ENCODE peak calls at places on chromosome 16, in seven cellular contexts. T is HCT116, Q is fibroblast of lung, I is hepatocyte, P is PC-9, X is neural progenitor cell, B is PC-3. U is an unnamed sample. For H3K4me1, the result is how much of the 10 kb centered on the place peaks cover.

GRCh38 chr16:12288537-12289174 is 312.1 kb downstream of the SNX29 start:
- DNase-seq in T (no peak), Q (no peak), I (no peak), P (no peak), X (no peak), B (no peak), U (no peak)

GRCh38 chr16:47018223-47018891 is 44.9 kb upstream of the DNAJA2 start:
- DNase-seq in T (peak), Q (no peak), I (peak), P (peak), X (peak), B (peak), U (peak)

GRCh38 chr16:50616386-50616785 is 64.7 kb downstream of the SNX20 start:
- DNase-seq in T (no peak), Q (no peak), I (peak), P (no peak), X (no peak), B (no peak), U (no peak)

GRCh38 chr16:2785101-2785991 is 2.0 kb downstream of the PRSS33 start:
- DNase-seq in T (no peak), Q (no peak), I (no peak), P (peak), X (no peak), B (no peak), U (no peak)

GRCh38 chr16:51017969-51018368 is 133.1 kb downstream of the SALL1 start:
- DNase-seq in T (no peak), Q (no peak), I (no peak), P (no peak), X (no peak), B (no peak), U (no peak)

GRCh38 chr16:11401161-11402050 is 56.1 kb downstream of the RMI2 start:
- DNase-seq in T (no peak), Q (no peak), I (no peak), P (peak), X (no peak), B (peak), U (no peak)

GRCh38 chr16:25027281-25027680 is 12.1 kb upstream of the ARHGAP17 start:
- DNase-seq in T (no peak), Q (no peak), I (no peak), P (no peak), X (no peak), B (no peak), U (no peak)

GRCh38 chr16:76837872-76838271 is 353.1 kb upstream of the MON1B start:
- DNase-seq in T (no peak), Q (no peak), I (no peak), P (peak), X (no peak), B (peak), U (peak)

GRCh38 chr16:31052131-31052530 is 18.8 kb downstream of the STX4 start:
- DNase-seq in T (peak), Q (peak), I (peak), P (peak), X (no peak), B (peak), U (no peak)

DNA sequence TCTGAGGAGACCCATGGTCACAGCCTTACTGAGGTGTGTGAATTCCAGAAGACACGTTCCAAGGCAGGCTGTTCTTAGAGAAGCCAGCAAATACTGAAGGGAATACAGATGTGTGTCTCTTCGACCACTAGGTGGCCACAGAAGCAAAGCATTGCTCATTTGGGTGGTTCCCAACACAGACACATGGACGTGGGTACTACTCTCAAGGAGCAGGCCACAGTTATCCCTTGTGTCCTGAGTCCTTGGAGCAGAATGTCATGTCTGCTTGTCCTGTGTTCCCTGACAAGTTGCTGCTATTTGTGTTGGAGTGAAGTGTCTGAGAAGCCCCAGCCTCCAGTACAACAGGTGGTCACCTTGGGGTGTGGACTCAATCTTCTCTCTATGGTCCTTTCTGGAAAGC is 30.3 kb downstream of the HMOX2 start:
- DNase-seq in T (peak), Q (peak), I (peak), P (peak), X (peak), B (peak), U (peak)
- H3K4me1 ChIP-seq in T (under half), Q (under half), I (under half), P (under half), X (under half), B (under half), U (under half)

DNA sequence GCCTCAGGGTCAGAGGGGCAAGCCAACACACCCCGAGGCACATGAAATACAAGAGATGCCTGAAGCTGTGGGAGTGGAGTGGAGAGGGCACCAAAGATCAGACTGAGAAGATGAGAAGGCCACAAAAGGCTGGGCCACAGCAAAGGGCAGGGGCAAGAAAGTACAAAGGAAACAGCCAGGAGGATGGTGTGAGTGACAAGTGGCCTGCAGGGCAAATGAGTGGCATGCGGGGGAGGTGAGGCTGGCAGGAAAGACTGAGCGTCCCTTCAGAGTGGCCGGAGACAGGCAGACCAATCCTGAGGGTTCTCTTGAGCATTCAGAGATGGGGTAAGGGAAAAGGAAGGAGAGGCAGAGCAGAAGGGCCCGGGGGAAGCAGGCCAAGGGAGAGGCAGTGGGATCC is 23.2 kb downstream of the HSD11B2 start:
- DNase-seq in T (no peak), Q (no peak), I (no peak), P (no peak), X (no peak), B (no peak), U (no peak)
- TF ChIP-seq EZH2 in T (no peak), Q (no peak), I (no peak), P (no peak), X (no peak), B (no peak), U (no peak)

GRCh38 chr16:1536601-1537000 is 3.1 kb downstream of the TMEM204 start:
- DNase-seq in T (no peak), Q (no peak), I (no peak), P (no peak), X (no peak), B (no peak), U (no peak)
- H3K4me1 ChIP-seq in T (under half), Q (under half), I (under half), P (under half), X (under half), B (under half), U (under half)

GRCh38 chr16:86509759-86510464 is 415 bp upstream of the FOXF1 start:
- DNase-seq in T (no peak), Q (peak), I (peak), P (no peak), X (peak), B (no peak), U (no peak)

GRCh38 chr16:86511317-86512161 is 1.2 kb downstream of the FOXF1 start:
- DNase-seq in T (no peak), Q (no peak), I (no peak), P (no peak), X (peak), B (no peak), U (no peak)

GRCh38 chr16:86508947-86509758 is 1.2 kb upstream of the FOXF1 start:
- DNase-seq in T (peak), Q (peak), I (peak), P (peak), X (peak), B (peak), U (no peak)

GRCh38 chr16:86512301-86512859 is 2.1 kb downstream of the FOXF1 start:
- DNase-seq in T (no peak), Q (no peak), I (no peak), P (no peak), X (peak), B (no peak), U (no peak)

GRCh38 chr16:86510465-86511261 is at the start of gene FOXF1:
- DNase-seq in T (no peak), Q (peak), I (no peak), P (no peak), X (peak), B (no peak), U (no peak)
- TF ChIP-seq EZH2 in T (no peak), Q (no peak), I (peak), P (no peak), X (no peak), B (no peak), U (no peak)

GRCh38 chr16:57016301-57016700 is 26.9 kb downstream of the NLRC5 start:
- DNase-seq in T (no peak), Q (no peak), I (no peak), P (no peak), X (no peak), B (no peak), U (no peak)
- H3K4me1 ChIP-seq in T (under half), Q (under half), I (under half), P (under half), X (under half), B (under half), U (under half)

DNA sequence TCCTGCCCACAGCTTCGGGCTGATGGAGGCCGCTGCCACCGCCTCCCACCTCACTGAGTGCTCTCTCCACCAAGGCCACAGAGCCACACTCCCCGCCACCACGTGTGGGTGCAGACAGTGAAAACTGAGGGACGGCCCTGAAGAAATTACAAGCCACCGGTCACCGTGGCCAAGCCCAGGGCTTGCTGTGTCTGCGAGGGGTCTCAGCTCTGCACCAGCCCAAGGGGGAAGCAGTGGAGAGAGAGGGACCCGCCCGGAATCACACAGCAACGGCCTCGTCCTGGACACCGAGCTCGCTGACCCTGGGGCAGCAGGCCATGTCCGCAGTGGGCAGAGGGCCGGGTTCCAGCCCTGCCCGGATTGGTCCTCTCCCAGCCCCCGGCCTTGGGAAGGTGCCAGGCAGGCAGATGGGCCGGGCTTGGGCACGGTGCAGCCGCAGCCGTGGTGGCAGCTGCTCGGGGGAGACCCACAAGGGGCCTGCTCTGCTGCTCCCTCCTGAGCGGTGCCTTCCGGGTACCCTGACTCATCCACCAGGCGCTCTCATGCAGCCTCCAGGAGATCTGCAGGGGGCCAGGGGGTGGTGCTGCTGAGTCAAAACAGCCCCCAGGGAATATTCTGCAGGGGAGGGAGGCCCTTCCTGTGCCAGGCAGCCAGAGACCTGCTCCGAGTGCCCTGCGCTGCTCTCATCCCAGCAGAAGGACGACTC is 52.0 kb downstream of the CBFA2T3 start:
- DNase-seq in T (peak), Q (peak), I (peak), P (peak), X (peak), B (peak), U (no peak)
- TF ChIP-seq EZH2 in T (no peak), Q (no peak), I (no peak), P (no peak), X (no peak), B (no peak), U (no peak)

DNA sequence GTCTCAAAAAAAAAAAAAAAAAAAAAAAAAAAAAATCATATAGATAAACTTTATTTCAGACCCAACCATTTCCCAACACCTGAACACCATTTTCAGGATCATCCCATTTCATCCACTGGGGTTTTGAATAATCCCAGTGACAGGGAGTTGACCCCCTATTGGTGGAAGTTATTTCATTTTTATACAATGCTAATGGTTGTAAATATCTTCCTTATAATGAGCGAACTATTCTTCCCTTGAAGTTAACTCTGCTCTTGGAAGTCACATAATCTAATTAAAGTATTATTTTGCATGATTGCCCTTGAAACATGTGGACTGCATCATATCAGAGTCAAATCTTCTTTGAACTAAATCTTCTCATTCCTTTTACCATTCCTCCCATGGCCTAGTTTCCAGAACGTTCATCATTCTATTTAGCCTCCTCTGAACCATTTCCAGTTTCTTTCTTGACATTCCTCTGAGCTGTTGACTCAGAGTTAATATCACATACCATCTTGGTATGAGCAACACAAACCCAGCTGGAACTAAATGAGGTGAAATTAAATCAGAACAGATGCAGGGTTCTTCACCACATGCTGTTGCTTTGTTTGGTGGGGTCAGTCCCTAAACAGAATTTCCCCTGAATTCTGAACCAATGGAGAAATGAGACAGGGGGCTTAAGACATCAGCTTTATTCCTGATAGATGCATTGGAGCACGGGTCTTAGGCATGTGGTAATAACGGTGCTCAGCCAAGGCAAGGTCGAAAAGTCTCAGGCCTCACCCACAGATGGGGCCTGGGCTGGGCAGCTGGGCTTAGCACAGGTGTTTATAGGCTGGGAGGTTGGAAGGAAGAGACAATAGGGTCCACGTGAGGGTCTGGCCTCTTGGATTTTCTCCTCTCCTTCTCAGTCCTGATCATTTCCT is 8.9 kb downstream of the HSD17B2 start:
- DNase-seq in T (no peak), Q (peak), I (no peak), P (no peak), X (peak), B (peak), U (no peak)
- H3K4me1 ChIP-seq in T (under half), Q (under half), I (under half), P (under half), X (under half), B (under half), U (under half)

DNA sequence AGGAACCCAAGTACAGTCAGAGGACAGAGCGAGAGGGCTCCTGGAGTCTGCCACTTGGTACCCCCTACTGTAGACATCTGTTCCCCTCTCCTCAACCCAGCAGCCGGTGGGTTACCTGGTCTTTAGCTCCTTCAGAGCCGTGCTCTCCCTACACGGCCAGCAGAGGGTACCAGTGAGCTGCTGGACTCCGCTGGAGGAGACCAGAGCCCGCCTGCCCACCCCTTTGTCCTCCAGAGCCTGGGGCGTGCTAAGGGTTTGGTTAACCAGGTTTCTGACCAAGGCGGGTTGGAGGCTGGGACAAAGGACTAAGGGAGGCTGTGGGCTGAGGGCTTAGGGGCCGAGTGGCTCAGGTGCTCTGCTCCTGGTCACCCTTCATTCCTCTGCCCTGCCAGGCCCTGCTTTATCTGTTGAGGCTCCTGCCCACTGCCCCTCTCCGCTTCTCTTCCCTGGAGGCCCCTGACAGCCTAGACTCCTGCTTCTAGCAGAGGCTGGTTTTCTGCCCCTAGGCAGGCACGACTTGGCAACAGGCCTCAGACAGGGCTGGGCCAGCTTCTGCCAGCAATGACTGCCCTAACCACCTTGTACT is 2.7 kb upstream of the HSD11B2 start:
- DNase-seq in T (peak), Q (peak), I (peak), P (peak), X (peak), B (peak), U (peak)
- TF ChIP-seq EZH2 in T (no peak), Q (no peak), I (no peak), P (no peak), X (peak), B (no peak), U (no peak)

DNA sequence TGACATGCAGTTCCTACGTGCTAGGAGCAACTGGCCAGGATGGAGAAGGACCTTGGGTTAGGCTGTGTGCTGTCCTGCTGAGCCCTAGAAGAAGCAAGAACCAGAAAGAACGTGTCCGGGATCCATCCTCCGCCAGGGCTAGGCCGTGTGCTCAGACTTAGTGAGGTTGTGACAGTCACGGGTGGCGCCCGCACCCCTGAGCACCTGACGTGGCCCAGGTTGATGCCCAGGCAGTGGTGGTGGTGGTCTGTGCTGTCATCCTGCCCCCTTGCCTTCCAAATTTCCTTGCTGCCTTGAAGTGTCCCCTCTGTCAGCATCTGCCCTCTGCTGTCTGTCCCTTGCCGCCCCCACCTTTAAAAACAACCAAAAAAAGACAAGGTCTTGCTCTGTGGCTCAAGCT is 4.2 kb upstream of the GSE1 start:
- DNase-seq in T (no peak), Q (no peak), I (no peak), P (no peak), X (no peak), B (no peak), U (no peak)
- H3K4me1 ChIP-seq in T (under half), Q (under half), I (half or more), P (under half), X (under half), B (under half), U (under half)

DNA sequence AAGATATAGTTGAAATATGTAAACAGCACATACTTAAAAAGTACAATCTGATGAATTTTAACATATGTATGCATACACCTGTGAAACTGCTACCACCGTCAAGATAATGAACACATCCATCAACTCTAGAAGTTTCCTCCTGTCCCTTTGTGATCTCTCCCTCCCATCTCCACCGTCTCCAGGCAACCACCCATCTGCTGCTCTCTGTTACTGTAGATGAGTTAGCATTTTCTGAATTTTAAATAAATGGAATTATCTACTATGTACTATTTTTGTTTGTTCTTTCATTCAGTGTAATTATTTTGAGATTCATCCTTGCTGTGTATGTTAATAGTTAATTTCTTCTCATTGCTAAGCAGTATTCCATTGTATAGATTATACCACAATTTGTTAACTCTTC is 40.3 kb upstream of the SMPD3 start:
- DNase-seq in T (no peak), Q (no peak), I (no peak), P (no peak), X (no peak), B (no peak), U (no peak)
- TF ChIP-seq EZH2 in T (no peak), Q (no peak), I (no peak), P (no peak), X (no peak), B (no peak), U (no peak)